ENCODE peak calls at places on chromosomes 4 and X, in four cellular contexts. J, V, U and B are unnamed samples.

GRCh38 chr4:1235381-1236102 is 13.4 kb downstream of the CTBP1 start:
- DNase-seq in J (no peak), V (no peak), U (no peak), B (no peak)

GRCh38 chr4:140098481-140099132 is 55.4 kb downstream of the MAML3 start:
- DNase-seq in J (no peak), V (no peak), U (no peak), B (no peak)

GRCh38 chr4:67106846-67107467 is 438.3 kb downstream of the CENPC start:
- DNase-seq in J (no peak), V (no peak), U (no peak), B (no peak)

GRCh38 chr4:114729339-114729738 is 130.7 kb downstream of the UGT8 start:
- DNase-seq in J (no peak), V (no peak), U (no peak), B (no peak)

GRCh38 chr4:184980261-184980660 is 38.0 kb upstream of the HELT start:
- DNase-seq in J (no peak), V (no peak), U (no peak), B (no peak)

GRCh38 chrX:50971390-50971789 is 60.9 kb downstream of the BMP15 start:
- DNase-seq in J (no peak), V (no peak), U (no peak), B (no peak)

GRCh38 chr4:2168469-2169319 is 73.2 kb downstream of the HAUS3 start:
- DNase-seq in J (no peak), V (no peak), U (no peak), B (no peak)

GRCh38 chrX:67351411-67351810 is 192.4 kb upstream of the AR start:
- DNase-seq in J (no peak), V (no peak), U (no peak), B (no peak)

GRCh38 chr4:185903205-185903604 is 91.2 kb upstream of the SORBS2 start:
- DNase-seq in J (no peak), V (no peak), U (no peak), B (no peak)

GRCh38 chr4:2324891-2325290 is 63.0 kb upstream of the MXD4 start:
- DNase-seq in J (no peak), V (no peak), U (no peak), B (no peak)

GRCh38 chrX:74931214-74931613 is 6.0 kb upstream of the NEXMIF start:
- DNase-seq in J (no peak), V (no peak), U (no peak), B (no peak)

GRCh38 chr4:38687571-38688011 is 23.6 kb downstream of the KLF3 start:
- DNase-seq in J (no peak), V (no peak), U (no peak), B (no peak)

GRCh38 chr4:7733801-7734650 is 205.6 kb downstream of the AFAP1 start:
- DNase-seq in J (no peak), V (no peak), U (no peak), B (no peak)

GRCh38 chr4:30718021-30718888 is 1.9 kb upstream of the PCDH7 start:
- DNase-seq in J (no peak), V (peak), U (no peak), B (peak)

GRCh38 chr4:153564630-153565525 is 98.7 kb downstream of the TMEM131L start:
- DNase-seq in J (no peak), V (no peak), U (peak), B (no peak)

GRCh38 chr4:138021116-138021820 is 220.9 kb downstream of the SLC7A11 start:
- DNase-seq in J (no peak), V (no peak), U (no peak), B (no peak)

GRCh38 chr4:102787096-102787867 is 26.5 kb upstream of the MANBA start:
- DNase-seq in J (no peak), V (no peak), U (no peak), B (no peak)

GRCh38 chrX:115013705-115014104 is 3.7 kb downstream of the IL13RA2 start:
- DNase-seq in J (no peak), V (no peak), U (no peak), B (no peak)

GRCh38 chrX:39645059-39645895 is 452.5 kb downstream of the BCOR start:
- DNase-seq in J (no peak), V (no peak), U (no peak), B (no peak)

GRCh38 chr4:183140911-183141320 is 41.9 kb downstream of the WWC2 start:
- DNase-seq in J (no peak), V (no peak), U (no peak), B (no peak)

GRCh38 chr4:80006935-80007744 is 65.9 kb downstream of the ANTXR2 start:
- DNase-seq in J (no peak), V (no peak), U (peak), B (no peak)

GRCh38 chr4:189124149-189124758 is 816.4 kb upstream of the FRG1 start:
- DNase-seq in J (no peak), V (no peak), U (peak), B (no peak)

GRCh38 chrX:19121898-19122640 is at the start of gene ADGRG2:
- DNase-seq in J (no peak), V (peak), U (no peak), B (no peak)

GRCh38 chrX:44245730-44246129 is 97.7 kb downstream of the EFHC2 start:
- DNase-seq in J (no peak), V (no peak), U (no peak), B (no peak)

GRCh38 chrX:98299785-98300184 is 1416.1 kb downstream of the RPA4 start:
- DNase-seq in J (no peak), V (no peak), U (no peak), B (no peak)

GRCh38 chr4:140243345-140243753 is 89.4 kb upstream of the MAML3 start:
- DNase-seq in J (peak), V (no peak), U (no peak), B (no peak)

GRCh38 chrX:37060999-37061398 is 52.8 kb downstream of the FAM47C start:
- DNase-seq in J (no peak), V (no peak), U (peak), B (peak)

GRCh38 chr4:52059372-52059771 is 8.3 kb downstream of the SPATA18 start:
- DNase-seq in J (no peak), V (no peak), U (no peak), B (no peak)

GRCh38 chrX:131816551-131817136 is 206.5 kb upstream of the STK26 start:
- DNase-seq in J (peak), V (no peak), U (no peak), B (no peak)

GRCh38 chrX:43836435-43837184 is 45.6 kb downstream of the MAOB start:
- DNase-seq in J (no peak), V (no peak), U (peak), B (peak)

GRCh38 chrX:49922291-49923241 is at the start of gene CLCN5:
- DNase-seq in J (peak), V (peak), U (peak), B (peak)

GRCh38 chrX:72306851-72307645 is 1.3 kb upstream of the CITED1 start:
- DNase-seq in J (no peak), V (no peak), U (peak), B (peak)

GRCh38 chr4:184355111-184355604 is 119.2 kb downstream of the IRF2 start:
- DNase-seq in J (peak), V (peak), U (peak), B (no peak)

GRCh38 chr4:157043131-157043530 is 32.8 kb upstream of the GLRB start:
- DNase-seq in J (no peak), V (peak), U (peak), B (no peak)

GRCh38 chr4:118772149-118773081 is 63.5 kb downstream of the SEC24D start:
- DNase-seq in J (no peak), V (no peak), U (peak), B (peak)

GRCh38 chrX:49197543-49198087 is 2.4 kb downstream of the SYP start:
- DNase-seq in J (no peak), V (no peak), U (no peak), B (no peak)

GRCh38 chrX:78123190-78123589 is 16.3 kb downstream of the TAF9B start:
- DNase-seq in J (no peak), V (no peak), U (no peak), B (no peak)

GRCh38 chrX:78125148-78125547 is 14.3 kb downstream of the TAF9B start:
- DNase-seq in J (no peak), V (no peak), U (no peak), B (no peak)

GRCh38 chrX:78129714-78130113 is 9.7 kb downstream of the TAF9B start:
- DNase-seq in J (no peak), V (no peak), U (no peak), B (no peak)

GRCh38 chrX:78119521-78120227 is 15.6 kb downstream of the PGK1 start:
- DNase-seq in J (no peak), V (no peak), U (no peak), B (no peak)

GRCh38 chrX:78124304-78124703 is 15.1 kb downstream of the TAF9B start:
- DNase-seq in J (no peak), V (no peak), U (no peak), B (no peak)
- TF ChIP-seq ZNF274 in J (no peak), V (no peak), U (no peak), B (no peak)

GRCh38 chr4:43357252-43357974 is 464.9 kb downstream of the GRXCR1 start:
- DNase-seq in J (no peak), V (no peak), U (no peak), B (no peak)
- TF ChIP-seq SUZ12 in J (no peak), V (no peak), U (no peak), B (no peak)

DNA sequence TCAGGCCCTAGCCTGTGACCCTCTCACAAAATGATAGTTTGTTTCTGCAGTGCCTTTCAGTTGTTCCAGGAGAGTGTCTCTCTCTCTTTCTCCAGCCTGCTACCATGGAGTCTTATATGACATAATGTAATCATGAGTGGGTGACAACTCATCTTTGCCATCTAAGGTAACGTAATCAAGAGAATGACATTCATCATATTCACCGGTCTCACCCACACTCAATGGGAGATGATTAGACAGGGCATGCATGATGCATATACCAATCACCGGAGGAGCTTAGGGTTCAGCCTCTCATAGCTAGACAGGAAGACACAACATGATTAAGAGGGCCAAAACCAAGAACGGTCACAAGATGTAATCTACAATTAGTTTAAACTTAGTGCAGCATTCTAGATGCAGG is 97.1 kb upstream of the FAM9B start:
- DNase-seq in J (no peak), V (no peak), U (no peak), B (no peak)
- TF ChIP-seq ZNF274 in J (no peak), V (no peak), U (no peak), B (no peak)

DNA sequence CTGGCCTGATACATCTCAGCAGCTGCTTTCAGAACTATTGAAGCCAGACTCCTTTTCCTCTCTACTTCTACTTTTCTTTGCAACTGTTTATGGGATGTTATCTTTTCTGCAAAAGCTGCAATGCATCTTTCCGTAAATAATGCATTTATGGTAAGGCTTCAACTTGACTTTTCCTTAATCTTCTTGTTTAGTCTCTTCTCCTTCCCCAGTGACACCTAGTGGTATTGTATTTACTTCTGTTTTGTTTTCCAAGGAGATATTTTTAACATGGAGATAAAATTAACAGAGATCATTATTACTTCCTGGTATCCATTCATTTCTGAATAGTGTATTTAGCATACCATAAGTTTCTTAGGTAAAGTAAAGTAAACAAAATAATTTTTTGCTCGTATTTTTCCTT is 1548.8 kb downstream of the PCDH7 start:
- DNase-seq in J (no peak), V (no peak), U (no peak), B (no peak)
- TF ChIP-seq SUZ12 in J (no peak), V (no peak), U (no peak), B (no peak)

GRCh38 chr4:43458293-43458692 is 565.8 kb downstream of the GRXCR1 start:
- DNase-seq in J (no peak), V (no peak), U (no peak), B (no peak)

GRCh38 chr4:43453058-43453457 is 560.5 kb downstream of the GRXCR1 start:
- DNase-seq in J (no peak), V (no peak), U (no peak), B (no peak)

GRCh38 chr4:43457866-43458265 is 565.4 kb downstream of the GRXCR1 start:
- DNase-seq in J (no peak), V (no peak), U (no peak), B (no peak)

DNA sequence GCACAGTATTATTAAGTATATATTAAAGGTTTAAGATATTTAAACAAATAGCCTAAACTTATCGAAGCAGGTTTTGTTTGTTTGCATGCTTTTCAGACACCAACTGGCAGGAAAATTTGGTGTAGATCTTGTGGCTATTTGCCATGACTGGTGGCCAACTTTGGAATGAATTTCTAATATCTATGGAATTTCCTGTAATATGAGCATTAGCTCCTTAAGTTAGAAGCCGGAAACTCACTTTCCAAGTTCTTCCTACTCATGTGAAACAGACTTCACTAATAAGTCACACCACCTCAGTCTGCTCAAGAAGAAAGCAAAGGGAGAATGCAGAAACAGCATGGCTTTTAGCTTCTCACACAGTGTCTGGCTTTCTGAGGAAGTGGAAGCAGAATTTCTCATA is 563.9 kb downstream of the GRXCR1 start:
- DNase-seq in J (no peak), V (no peak), U (no peak), B (no peak)
- TF ChIP-seq ZNF274 in J (no peak), V (no peak), U (no peak), B (no peak)

GRCh38 chrX:12701625-12702024 is 89.6 kb upstream of the PRPS2 start:
- DNase-seq in J (peak), V (peak), U (peak), B (peak)
- TF ChIP-seq SUZ12 in J (no peak), V (no peak), U (no peak), B (no peak)

GRCh38 chr4:92381640-92382039 is 77.9 kb downstream of the GRID2 start:
- DNase-seq in J (no peak), V (no peak), U (no peak), B (no peak)
- TF ChIP-seq ZNF274 in J (no peak), V (no peak), U (no peak), B (no peak)

DNA sequence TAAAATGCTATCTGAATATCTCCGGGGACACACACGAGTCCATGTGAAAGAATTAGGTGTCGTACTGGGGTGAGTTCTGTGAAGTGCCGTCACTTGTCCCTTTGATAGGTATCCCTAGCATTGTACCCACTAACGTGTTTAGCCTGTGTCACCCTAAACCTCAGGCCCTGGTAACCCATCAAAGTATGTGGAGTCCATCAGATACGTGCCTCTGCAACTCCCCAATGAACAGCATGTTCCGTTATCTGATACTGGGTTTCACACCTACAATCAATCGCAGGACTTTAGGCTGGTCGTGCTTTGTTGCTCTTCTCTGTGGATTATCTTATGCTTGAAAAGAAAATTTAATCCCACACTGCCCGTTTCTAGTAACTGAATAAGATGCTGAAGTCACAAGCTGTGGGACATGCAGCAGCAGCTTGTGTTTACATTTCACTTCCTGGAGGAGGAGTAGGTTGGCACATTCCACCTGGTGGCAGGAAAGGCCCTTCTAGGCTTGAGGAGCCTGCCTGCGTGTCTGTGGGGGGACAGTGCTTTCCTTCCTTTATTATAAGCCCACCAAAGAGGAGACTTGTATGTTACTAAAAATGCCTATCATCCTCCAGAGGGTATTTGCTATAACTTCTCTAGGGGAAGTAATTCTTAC is 127.1 kb downstream of the FNIP2 start:
- DNase-seq in J (no peak), V (no peak), U (no peak), B (no peak)
- TF ChIP-seq SUZ12 in J (no peak), V (no peak), U (no peak), B (no peak)

DNA sequence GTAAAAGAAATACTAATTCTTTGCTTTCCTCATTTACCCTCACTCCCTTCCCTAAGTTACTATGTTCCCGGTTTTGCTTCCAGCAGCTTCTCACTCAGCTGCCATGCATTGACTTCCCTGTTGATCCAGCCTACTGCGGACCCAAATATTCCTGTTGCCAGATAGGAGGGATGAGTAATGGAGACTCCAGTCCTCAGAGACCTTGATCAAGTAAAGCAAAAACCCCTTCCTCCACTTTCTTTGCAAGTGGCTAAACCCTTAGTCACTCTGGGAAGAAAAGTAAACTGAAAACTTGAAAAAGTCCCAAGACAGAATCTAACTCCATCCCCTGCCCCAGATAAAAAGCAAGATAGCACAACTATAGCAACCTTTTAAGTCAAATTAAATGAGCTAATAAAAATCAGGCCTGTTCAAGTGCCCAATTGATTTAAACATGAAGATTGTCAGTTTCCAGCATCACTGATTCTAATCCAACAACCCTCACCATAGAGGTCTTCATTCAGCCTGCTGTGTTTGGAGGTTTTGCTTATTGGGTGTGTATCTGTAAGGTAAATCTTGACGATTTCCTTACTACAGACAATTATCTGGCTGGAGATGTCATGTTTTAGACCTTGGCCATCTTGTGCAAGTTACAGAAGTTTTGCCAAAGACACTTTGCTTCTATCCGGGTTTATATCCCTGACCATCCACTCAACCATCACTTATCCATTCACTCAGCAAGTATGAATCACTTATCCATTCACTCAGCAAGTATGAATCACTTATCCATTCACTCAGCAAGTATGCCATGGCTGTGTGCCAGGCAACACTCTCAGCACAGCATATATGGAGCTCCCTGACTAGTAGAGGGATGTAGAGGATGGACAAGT is 17.6 kb downstream of the FGFBP1 start:
- DNase-seq in J (no peak), V (no peak), U (no peak), B (no peak)
- TF ChIP-seq ZNF274 in J (no peak), V (no peak), U (no peak), B (no peak)